ENCODE peak calls at places on chromosomes 6 and 20, in seven cellular contexts. S, N, V, U, R, Q and T are unnamed samples. For H3K4me1, the result is how much of the 10 kb centered on the place peaks cover.

GRCh38 chr6:50824505-50824904 is 5.8 kb downstream of the TFAP2B start:
- DNase-seq in S (no peak), N (no peak), V (no peak), U (no peak), R (no peak), Q (no peak), T (no peak)

GRCh38 chr6:89792881-89793280 is 26.7 kb downstream of the MDN1 start:
- DNase-seq in S (peak), N (no peak), V (peak), U (peak), R (peak), Q (peak), T (peak)

GRCh38 chr20:24328901-24329300 is 140.5 kb upstream of the SYNDIG1 start:
- DNase-seq in S (no peak), N (no peak), V (no peak), U (no peak), R (no peak), Q (no peak), T (peak)

GRCh38 chr6:141208101-141208500 is 924.6 kb upstream of the GJE1 start:
- DNase-seq in S (no peak), N (no peak), V (no peak), U (no peak), R (peak), Q (no peak), T (no peak)

GRCh38 chr20:51860015-51860882 is 57.9 kb upstream of the SALL4 start:
- DNase-seq in S (no peak), N (no peak), V (peak), U (no peak), R (no peak), Q (peak), T (peak)

GRCh38 chr6:157143171-157143884 is 180.0 kb downstream of the TMEM242 start:
- DNase-seq in S (peak), N (no peak), V (peak), U (no peak), R (no peak), Q (peak), T (peak)

GRCh38 chr20:21166801-21167200 is 40.9 kb downstream of the KIZ start:
- DNase-seq in S (no peak), N (no peak), V (no peak), U (no peak), R (no peak), Q (no peak), T (no peak)

GRCh38 chr6:16179970-16180431 is 51.1 kb downstream of the MYLIP start:
- DNase-seq in S (no peak), N (no peak), V (no peak), U (no peak), R (no peak), Q (no peak), T (no peak)

GRCh38 chr6:144330588-144330987 is 45.5 kb downstream of the UTRN start:
- DNase-seq in S (no peak), N (no peak), V (no peak), U (no peak), R (peak), Q (no peak), T (no peak)

GRCh38 chr6:35906499-35906846 is 14.4 kb downstream of the SRPK1 start:
- DNase-seq in S (no peak), N (no peak), V (peak), U (no peak), R (no peak), Q (no peak), T (no peak)

GRCh38 chr6:43213431-43213830 is 15.8 kb downstream of the DNPH1 start:
- DNase-seq in S (no peak), N (no peak), V (no peak), U (no peak), R (no peak), Q (no peak), T (no peak)

GRCh38 chr6:34143884-34144580 is 1.9 kb downstream of the GRM4 start:
- DNase-seq in S (peak), N (peak), V (no peak), U (peak), R (no peak), Q (peak), T (no peak)

GRCh38 chr6:158849899-158850806 is 31.0 kb upstream of the EZR start:
- DNase-seq in S (no peak), N (no peak), V (peak), U (peak), R (peak), Q (peak), T (peak)

GRCh38 chr20:2914160-2914559 is 40.9 kb downstream of the PTPRA start:
- DNase-seq in S (no peak), N (no peak), V (no peak), U (peak), R (no peak), Q (no peak), T (no peak)

GRCh38 chr6:84618836-84619235 is 145.6 kb downstream of the TBX18 start:
- DNase-seq in S (no peak), N (no peak), V (peak), U (no peak), R (no peak), Q (peak), T (peak)

GRCh38 chr6:57021086-57021720 is 25.3 kb upstream of the KIAA1586 start:
- DNase-seq in S (peak), N (peak), V (peak), U (peak), R (no peak), Q (peak), T (peak)

GRCh38 chr20:58131581-58132142 is 96.8 kb downstream of the ANKRD60 start:
- DNase-seq in S (no peak), N (no peak), V (peak), U (peak), R (no peak), Q (peak), T (peak)

GRCh38 chr20:2124632-2125131 is 23.1 kb downstream of the STK35 start:
- DNase-seq in S (no peak), N (no peak), V (no peak), U (no peak), R (no peak), Q (no peak), T (no peak)

GRCh38 chr6:42569102-42570028 is 5.5 kb downstream of the UBR2 start:
- DNase-seq in S (no peak), N (no peak), V (peak), U (no peak), R (peak), Q (peak), T (peak)

GRCh38 chr6:31558631-31559500 is 11.5 kb downstream of the NFKBIL1 start:
- DNase-seq in S (no peak), N (no peak), V (no peak), U (no peak), R (peak), Q (peak), T (no peak)

GRCh38 chr6:31558318-31558625 is 10.9 kb downstream of the NFKBIL1 start:
- DNase-seq in S (no peak), N (no peak), V (no peak), U (no peak), R (no peak), Q (no peak), T (no peak)

GRCh38 chr6:31560697-31561058 is 11.4 kb upstream of the LTA start:
- DNase-seq in S (no peak), N (no peak), V (no peak), U (no peak), R (no peak), Q (no peak), T (no peak)

GRCh38 chr6:31559606-31559957 is 12.2 kb downstream of the NFKBIL1 start:
- DNase-seq in S (no peak), N (no peak), V (no peak), U (no peak), R (no peak), Q (no peak), T (no peak)

DNA sequence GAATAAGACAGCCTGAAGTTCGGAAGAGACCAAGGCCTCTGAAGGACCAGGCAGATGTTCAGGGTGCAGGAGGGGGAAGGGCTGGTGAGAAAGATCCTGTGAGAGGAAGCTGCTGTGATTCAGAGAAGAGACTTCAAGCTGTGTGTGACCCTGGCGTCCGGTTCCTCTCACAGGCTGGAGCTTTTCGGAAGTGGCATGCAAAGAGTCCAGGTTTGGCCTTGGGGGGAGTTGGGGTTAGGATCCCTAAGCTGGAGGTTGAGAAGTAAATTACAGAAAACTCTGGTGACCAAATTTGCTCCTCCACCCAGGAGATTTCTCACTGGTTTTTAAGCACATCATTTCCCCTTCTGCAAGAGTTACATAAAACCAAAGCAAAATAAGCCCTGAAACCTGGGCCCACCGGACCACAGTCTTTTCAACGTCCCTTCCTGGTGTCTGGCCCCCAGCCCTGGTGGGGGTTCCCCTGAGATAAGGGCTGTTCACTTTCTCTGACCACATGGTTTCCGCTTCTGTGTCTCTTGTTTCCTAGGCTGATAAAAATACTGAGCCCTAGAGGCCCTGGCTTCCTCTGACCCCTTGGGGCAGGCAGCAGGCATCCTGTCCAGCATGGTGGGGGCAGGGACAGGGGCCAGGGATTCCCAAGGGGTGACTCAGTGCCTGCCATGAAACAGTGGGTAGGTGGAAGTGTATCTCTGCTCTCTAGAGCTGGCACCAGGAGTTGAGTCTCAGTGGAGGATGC is 12.0 kb upstream of the LTA start:
- DNase-seq in S (no peak), N (no peak), V (peak), U (no peak), R (peak), Q (peak), T (peak)
- H3K4me1 ChIP-seq in S (under half), N (under half), V (under half), U (under half), R (under half), Q (under half), T (under half)

DNA sequence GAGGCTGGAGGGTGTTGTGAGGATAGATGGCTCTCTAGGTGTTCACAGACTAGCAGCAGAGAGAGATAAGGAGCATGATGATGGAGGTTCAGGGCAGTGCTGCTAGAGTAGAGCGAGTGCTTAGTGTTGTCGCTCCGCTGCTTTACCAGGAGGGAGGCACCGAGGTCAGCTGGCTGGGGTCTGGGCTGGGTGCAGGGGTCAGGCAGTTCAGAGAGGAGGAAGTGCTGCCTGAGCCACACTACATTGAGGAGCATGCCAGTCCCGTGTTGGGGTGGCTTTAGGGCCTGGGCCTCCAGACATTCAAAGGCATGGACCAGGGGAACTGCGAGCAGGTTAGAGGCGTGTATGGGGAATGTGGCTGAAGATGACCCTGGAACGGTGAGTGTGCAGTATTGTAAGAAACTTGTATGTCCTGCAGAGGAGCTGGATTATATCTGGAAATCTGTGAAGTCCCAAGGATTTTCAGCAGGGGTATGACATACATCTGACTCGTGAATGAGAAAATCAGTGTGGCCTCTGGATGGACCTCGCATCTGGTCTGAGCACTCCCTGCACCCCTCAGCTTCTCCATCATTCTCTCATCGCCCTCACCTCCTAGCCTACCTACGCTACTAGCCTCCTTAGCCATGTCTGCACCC is 66.9 kb downstream of the IGF2R start:
- DNase-seq in S (no peak), N (no peak), V (peak), U (no peak), R (no peak), Q (peak), T (no peak)
- H3K27ac ChIP-seq in S (peak), N (no peak), V (no peak), U (no peak), R (no peak), Q (peak), T (peak)

DNA sequence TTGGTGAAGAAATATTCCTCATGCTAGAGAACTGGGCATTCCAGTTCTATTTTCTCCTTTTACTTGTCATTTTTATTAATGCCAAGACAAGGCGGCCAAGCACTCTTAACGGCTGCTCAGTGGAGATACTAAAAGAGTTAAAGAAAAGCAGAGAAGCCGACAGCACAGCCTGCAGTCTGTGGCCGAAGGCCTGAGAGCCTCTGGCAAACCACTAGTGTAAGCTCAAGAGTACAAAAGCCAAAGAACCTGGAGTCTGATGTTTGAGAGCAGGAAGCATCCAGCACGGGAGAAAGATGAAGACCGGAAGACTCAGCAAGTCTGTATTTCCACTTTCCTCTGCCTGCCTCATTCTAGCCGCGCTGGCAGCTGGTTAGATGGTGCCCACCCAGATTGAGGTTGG is 167.1 kb upstream of the FUT9 start:
- DNase-seq in S (no peak), N (no peak), V (no peak), U (no peak), R (no peak), Q (no peak), T (no peak)
- H2AFZ ChIP-seq in S (no peak), N (no peak), V (no peak), U (no peak), R (no peak), Q (no peak), T (no peak)

DNA sequence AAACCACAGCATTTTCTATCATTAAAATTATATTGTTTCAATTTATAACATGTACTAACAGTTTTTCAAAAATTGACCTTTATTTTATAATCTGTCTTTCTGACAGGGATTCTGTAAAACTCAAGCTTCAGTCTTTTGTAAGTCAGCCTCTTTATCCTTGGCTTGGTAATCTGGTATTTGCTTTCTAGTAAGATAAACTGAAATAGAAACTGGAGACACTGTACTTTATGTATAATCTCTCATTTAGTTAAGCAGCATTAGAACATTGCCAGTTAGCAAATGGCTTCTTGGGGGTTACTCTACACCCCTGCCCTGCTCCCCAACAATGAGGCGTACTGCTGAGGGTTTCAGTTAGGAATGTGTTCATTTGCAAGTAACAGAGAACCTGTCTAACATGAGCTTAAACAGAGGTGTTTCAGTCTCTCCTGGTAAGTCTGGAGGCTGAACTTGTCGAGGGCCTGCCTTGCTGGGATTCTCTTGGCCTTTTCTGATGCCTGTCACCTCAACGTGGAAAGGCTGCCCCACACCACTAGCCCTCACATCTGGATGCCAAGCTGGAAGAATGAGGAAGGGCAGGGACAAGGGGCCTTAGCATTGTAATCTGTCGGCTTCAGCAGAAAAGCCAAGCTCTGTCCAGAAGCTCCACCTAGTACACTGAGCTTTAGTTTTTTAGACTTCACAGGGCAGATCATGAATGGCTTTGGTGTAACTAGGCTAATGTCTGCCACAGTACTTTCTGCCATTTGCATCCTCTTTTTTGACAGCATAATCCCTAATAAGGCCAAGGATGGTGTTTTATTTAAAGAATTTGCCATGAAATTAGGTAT is 34.8 kb downstream of the SH3BGRL2 start:
- DNase-seq in S (no peak), N (no peak), V (no peak), U (no peak), R (no peak), Q (no peak), T (no peak)
- H3K4me1 ChIP-seq in S (under half), N (under half), V (under half), U (half or more), R (under half), Q (under half), T (under half)

GRCh38 chr6:124987999-124988591 is 25.9 kb downstream of the RNF217 start:
- DNase-seq in S (no peak), N (no peak), V (no peak), U (no peak), R (no peak), Q (no peak), T (no peak)
- H3K27ac ChIP-seq in S (no peak), N (no peak), V (no peak), U (no peak), R (no peak), Q (no peak), T (no peak)